ENCODE peak calls at places on chromosomes 2 and 18, in six cellular contexts. C, A, Y, J, E and X are unnamed samples.

GRCh38 chr2:64404002-64404731 is 49.8 kb upstream of the LGALSL start:
- DNase-seq in C (no peak), A (no peak), Y (peak; percentile 74), J (peak; percentile 32), E (no peak), X (peak; percentile 89)

GRCh38 chr2:207162319-207162718 is 3.4 kb downstream of the KLF7 start:
- DNase-seq in C (no peak), A (no peak), Y (no peak), J (no peak), E (no peak), X (no peak)

GRCh38 chr2:15805772-15806171 is 134.6 kb upstream of the MYCN start:
- DNase-seq in C (no peak), A (no peak), Y (no peak), J (no peak), E (no peak), X (no peak)

GRCh38 chr18:23143059-23143831 is 8.0 kb downstream of the CABLES1 start:
- DNase-seq in C (no peak), A (peak; percentile 45), Y (peak; percentile 77), J (no peak), E (peak; percentile 83), X (no peak)

GRCh38 chr18:12257996-12258718 is 4.0 kb downstream of the CIDEA start:
- DNase-seq in C (no peak), A (no peak), Y (no peak), J (no peak), E (peak; percentile 76), X (no peak)

GRCh38 chr18:51137051-51137729 is 60.3 kb downstream of the MEX3C start:
- DNase-seq in C (no peak), A (no peak), Y (no peak), J (no peak), E (no peak), X (no peak)

GRCh38 chr2:213119061-213119809 is 32.2 kb downstream of the IKZF2 start:
- DNase-seq in C (peak; percentile 24), A (peak; percentile 32), Y (no peak), J (no peak), E (peak; percentile 85), X (no peak)

GRCh38 chr2:27638023-27638637 is 9.3 kb downstream of the GPN1 start:
- DNase-seq in C (no peak), A (peak; percentile 26), Y (no peak), J (no peak), E (peak; percentile 94), X (no peak)

GRCh38 chr2:121019073-121019472 is 265.9 kb downstream of the TFCP2L1 start:
- DNase-seq in C (no peak), A (no peak), Y (no peak), J (no peak), E (peak; percentile 25), X (no peak)

GRCh38 chr18:35905436-35905835 is 67.0 kb upstream of the RMP24 start:
- DNase-seq in C (no peak), A (no peak), Y (no peak), J (no peak), E (no peak), X (no peak)

GRCh38 chr2:21118302-21118920 is 5.4 kb upstream of the TDRD15 start:
- DNase-seq in C (peak; percentile 28), A (no peak), Y (peak; percentile 70), J (no peak), E (peak; percentile 57), X (no peak)

GRCh38 chr2:172664766-172665165 is 70.9 kb upstream of the RAPGEF4 start:
- DNase-seq in C (no peak), A (no peak), Y (no peak), J (no peak), E (no peak), X (no peak)

GRCh38 chr18:45871655-45872054 is 46.2 kb downstream of the SIGLEC15 start:
- DNase-seq in C (no peak), A (no peak), Y (no peak), J (no peak), E (peak; percentile 74), X (no peak)

GRCh38 chr18:69974365-69974764 is 26.7 kb upstream of the CD226 start:
- DNase-seq in C (no peak), A (no peak), Y (no peak), J (no peak), E (peak; percentile 67), X (no peak)

GRCh38 chr2:95551055-95551568 is 40.7 kb upstream of the TRIM43 start:
- DNase-seq in C (no peak), A (no peak), Y (no peak), J (no peak), E (no peak), X (no peak)

GRCh38 chr2:128611421-128612320 is 293.0 kb upstream of the HS6ST1 start:
- DNase-seq in C (no peak), A (no peak), Y (no peak), J (peak; percentile 5), E (no peak), X (no peak)

GRCh38 chr2:26724004-26724750 is 31.7 kb downstream of the KCNK3 start:
- DNase-seq in C (no peak), A (no peak), Y (peak; percentile 71), J (no peak), E (peak; percentile 55), X (peak; percentile 76)

GRCh38 chr2:241269707-241270520 is 45.6 kb downstream of the HDLBP start:
- DNase-seq in C (no peak), A (no peak), Y (no peak), J (no peak), E (peak; percentile 34), X (no peak)

GRCh38 chr2:104944495-104944894 is 90.6 kb downstream of the POU3F3 start:
- DNase-seq in C (no peak), A (no peak), Y (peak; percentile 58), J (no peak), E (peak; percentile 48), X (no peak)

GRCh38 chr18:77124452-77124922 is 8.1 kb downstream of the MBP start:
- DNase-seq in C (peak; percentile 67), A (no peak), Y (peak; percentile 84), J (no peak), E (no peak), X (no peak)

GRCh38 chr2:172084734-172085459 is 410 bp upstream of the DLX1 start:
- DNase-seq in C (peak; percentile 87), A (peak; percentile 70), Y (peak; percentile 73), J (peak; percentile 79), E (peak; percentile 97), X (peak; percentile 63)

GRCh38 chr2:232839680-232840079 is 30.4 kb upstream of the SNORC start:
- DNase-seq in C (no peak), A (no peak), Y (peak; percentile 59), J (no peak), E (no peak), X (no peak)

GRCh38 chr2:71464389-71464788 is 11.0 kb downstream of the DYSF start:
- DNase-seq in C (no peak), A (no peak), Y (no peak), J (no peak), E (no peak), X (no peak)

GRCh38 chr2:64797881-64798590 is 144.3 kb upstream of the SERTAD2 start:
- DNase-seq in C (no peak), A (peak; percentile 61), Y (no peak), J (no peak), E (peak; percentile 47), X (peak; percentile 87)

GRCh38 chr2:7193457-7193856 is 276.2 kb downstream of the RNF144A start:
- DNase-seq in C (no peak), A (no peak), Y (no peak), J (no peak), E (no peak), X (no peak)

GRCh38 chr2:64751286-64752260 is 97.9 kb upstream of the SERTAD2 start:
- DNase-seq in C (no peak), A (no peak), Y (peak; percentile 76), J (peak; percentile 97), E (peak; percentile 93), X (peak; percentile 54)

GRCh38 chr2:238947920-238948710 is 100.2 kb downstream of the TWIST2 start:
- DNase-seq in C (no peak), A (peak; percentile 82), Y (peak; percentile 44), J (no peak), E (peak; percentile 96), X (no peak)

GRCh38 chr2:102520801-102521200 is 47.8 kb downstream of the SLC9A4 start:
- DNase-seq in C (no peak), A (peak; percentile 23), Y (no peak), J (no peak), E (no peak), X (peak; percentile 29)

GRCh38 chr2:237558918-237559645 is 7.3 kb upstream of the PRLH start:
- DNase-seq in C (no peak), A (peak; percentile 39), Y (peak; percentile 76), J (no peak), E (peak; percentile 62), X (peak; percentile 38)

GRCh38 chr18:13259701-13260100 is 41.1 kb downstream of the LDLRAD4 start:
- DNase-seq in C (no peak), A (no peak), Y (peak; percentile 39), J (no peak), E (no peak), X (no peak)

GRCh38 chr2:130328710-130329109 is 14.0 kb upstream of the IMP4 start:
- DNase-seq in C (no peak), A (no peak), Y (no peak), J (no peak), E (peak; percentile 97), X (no peak)

GRCh38 chr18:57353940-57354461 is 1.6 kb downstream of the ST8SIA3 start:
- DNase-seq in C (peak; percentile 65), A (peak; percentile 1), Y (no peak), J (peak; percentile 58), E (peak; percentile 52), X (no peak)

GRCh38 chr18:45590060-45590537 is 25.2 kb upstream of the SLC14A2 start:
- DNase-seq in C (no peak), A (no peak), Y (no peak), J (no peak), E (no peak), X (no peak)

GRCh38 chr2:109466674-109467575 is 146.8 kb downstream of the SEPTIN10 start:
- DNase-seq in C (no peak), A (peak; percentile 74), Y (peak; percentile 28), J (no peak), E (peak; percentile 81), X (no peak)
- TF ChIP-seq CTCF in C (no peak), A (no peak), Y (no peak), J (no peak), E (no peak), X (no peak)

GRCh38 chr18:25535495-25535894 is 183.5 kb upstream of the ZNF521 start:
- DNase-seq in C (no peak), A (no peak), Y (no peak), J (no peak), E (no peak), X (no peak)
- TF ChIP-seq CTCF in C (no peak), A (no peak), Y (no peak), J (no peak), E (no peak), X (no peak)

DNA sequence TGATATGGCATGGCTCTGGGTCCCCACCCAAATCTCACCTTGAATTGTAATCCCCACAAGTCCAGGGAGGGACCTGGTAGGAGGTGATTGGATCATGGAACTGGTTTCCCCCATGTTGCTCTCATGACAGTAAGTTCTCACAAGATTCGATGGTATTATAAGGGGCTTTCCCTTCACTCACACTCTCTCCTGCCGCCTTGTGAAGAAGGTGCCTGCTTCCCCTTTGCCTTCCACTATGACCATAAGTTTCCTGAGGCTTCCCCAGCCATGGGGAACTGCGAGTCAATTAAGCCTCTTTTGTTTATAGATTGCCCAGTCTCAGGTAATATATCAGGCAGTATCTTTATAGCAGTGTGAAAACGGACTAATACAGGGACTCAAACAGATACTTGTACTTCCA is 50.4 kb upstream of the ZNF532 start:
- DNase-seq in C (no peak), A (no peak), Y (no peak), J (no peak), E (no peak), X (no peak)
- TF ChIP-seq CTCF in C (no peak), A (no peak), Y (no peak), J (no peak), E (no peak), X (no peak)

GRCh38 chr2:235551965-235552364 is 58.1 kb downstream of the AGAP1 start:
- DNase-seq in C (no peak), A (peak; percentile 43), Y (peak; percentile 74), J (no peak), E (peak; percentile 34), X (no peak)
- TF ChIP-seq CTCF in C (no peak), A (peak; percentile 84), Y (no peak), J (no peak), E (peak; percentile 48), X (peak; percentile 85)